ENCODE peak calls at places on chromosomes 6 and 20, in seven cellular contexts. R, Q, B, T, N, C and I are unnamed samples.

GRCh38 chr6:11434565-11435326 is 102.8 kb upstream of the TMEM170B start:
- DNase-seq in C (no peak), Q (peak), T (peak), B (no peak), R (no peak), N (peak), I (peak)

GRCh38 chr6:88908598-88909548 is 54.5 kb downstream of the RNGTT start:
- DNase-seq in Q (peak), C (no peak), N (no peak), R (no peak), B (no peak), T (no peak), I (no peak)

GRCh38 chr6:139996253-139996834 is 621.9 kb upstream of the CITED2 start:
- DNase-seq in Q (no peak), T (no peak), R (no peak), N (no peak), C (peak), B (no peak), I (no peak)

GRCh38 chr6:1386310-1386709 is 3.1 kb upstream of the FOXF2 start:
- DNase-seq in T (no peak), B (no peak), C (no peak), R (no peak), N (no peak), Q (no peak), I (no peak)

GRCh38 chr6:108359901-108360882 is 65.3 kb downstream of the AFG1L start:
- DNase-seq in T (no peak), Q (no peak), C (no peak), R (no peak), N (no peak), B (no peak), I (no peak)

GRCh38 chr6:44226368-44227137 is 3.2 kb downstream of the SLC29A1 start:
- DNase-seq in C (no peak), R (no peak), N (no peak), B (peak), T (no peak), Q (no peak), I (no peak)

GRCh38 chr6:44416103-44416502 is 28.6 kb downstream of the CDC5L start:
- DNase-seq in R (no peak), Q (no peak), N (no peak), C (no peak), B (no peak), T (no peak), I (no peak)

GRCh38 chr6:43263314-43264178 is 20.3 kb downstream of the TTBK1 start:
- DNase-seq in Q (peak), T (peak), B (peak), C (peak), R (peak), N (peak), I (no peak)

GRCh38 chr6:11609324-11610071 is 71.9 kb downstream of the TMEM170B start:
- DNase-seq in Q (peak), B (no peak), T (peak), R (peak), N (no peak), C (no peak), I (no peak)

GRCh38 chr6:135922746-135923145 is 71.2 kb downstream of the PDE7B start:
- DNase-seq in B (no peak), T (peak), C (no peak), Q (no peak), R (no peak), N (no peak), I (no peak)

GRCh38 chr6:106639812-106640211 is 10.4 kb downstream of the QRSL1 start:
- DNase-seq in B (no peak), C (no peak), R (no peak), Q (no peak), T (no peak), N (no peak), I (no peak)

GRCh38 chr6:71394001-71394432 is 105.4 kb downstream of the OGFRL1 start:
- DNase-seq in R (no peak), Q (no peak), C (no peak), T (no peak), B (no peak), N (no peak), I (peak)

GRCh38 chr6:35629876-35630378 is 58.8 kb downstream of the FKBP5 start:
- DNase-seq in C (no peak), T (no peak), R (no peak), B (no peak), N (no peak), Q (no peak), I (no peak)

GRCh38 chr6:5108536-5108935 is 23.4 kb downstream of the PPP1R3G start:
- DNase-seq in Q (no peak), N (no peak), B (no peak), T (no peak), C (no peak), R (no peak), I (no peak)

GRCh38 chr20:11112837-11113236 is 439.0 kb upstream of the JAG1 start:
- DNase-seq in T (no peak), C (no peak), R (no peak), B (no peak), Q (no peak), N (no peak), I (peak)

GRCh38 chr20:45841407-45842129 is 8.0 kb downstream of the SNX21 start:
- DNase-seq in B (no peak), Q (no peak), R (no peak), C (no peak), T (no peak), N (no peak), I (no peak)
- H3K27ac ChIP-seq in B (no peak), Q (no peak), R (no peak), C (no peak), T (peak), N (peak), I (no peak)

DNA sequence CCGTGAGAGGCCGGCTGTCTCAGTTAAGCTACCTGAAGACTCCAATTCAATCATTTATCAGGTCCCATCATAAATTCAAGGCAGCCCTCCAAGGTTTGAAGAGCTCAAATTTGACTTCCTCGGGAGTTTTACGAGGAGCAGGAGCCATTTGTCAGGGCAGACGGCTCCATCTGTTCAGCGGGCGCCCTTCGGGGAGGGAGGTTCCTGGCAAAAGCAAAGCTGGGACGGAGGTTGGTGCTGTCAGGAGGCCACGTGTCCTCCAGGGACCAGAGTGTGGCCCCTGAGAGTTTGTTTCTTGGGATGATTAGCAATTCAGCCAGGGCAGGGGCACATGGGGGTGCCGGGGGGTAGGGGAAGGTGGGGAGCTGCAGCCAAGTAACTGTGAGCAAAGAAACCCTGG is 63.4 kb upstream of the GATA5 start:
- DNase-seq in R (no peak), T (no peak), B (no peak), N (no peak), C (no peak), Q (no peak), I (no peak)
- H3K27ac ChIP-seq in R (no peak), T (no peak), B (no peak), N (no peak), C (no peak), Q (no peak), I (no peak)

GRCh38 chr20:19978511-19979210 is 38.5 kb upstream of the NAA20 start:
- DNase-seq in T (no peak), N (no peak), R (no peak), C (no peak), Q (no peak), B (no peak), I (no peak)

GRCh38 chr20:19976595-19977372 is 40.4 kb upstream of the NAA20 start:
- DNase-seq in N (peak), C (no peak), Q (peak), B (no peak), R (peak), T (peak), I (peak)

GRCh38 chr20:19975901-19976300 is 41.3 kb upstream of the NAA20 start:
- DNase-seq in Q (no peak), B (no peak), C (no peak), N (peak), T (no peak), R (no peak), I (no peak)

GRCh38 chr20:19977373-19977770 is 39.8 kb upstream of the NAA20 start:
- DNase-seq in B (no peak), Q (no peak), R (no peak), N (peak), T (no peak), C (no peak), I (no peak)

GRCh38 chr20:19981091-19981490 is 36.1 kb upstream of the NAA20 start:
- DNase-seq in N (no peak), C (no peak), B (no peak), R (no peak), T (no peak), Q (no peak), I (no peak)
- H3K27ac ChIP-seq in N (peak), C (no peak), B (peak), R (peak), T (peak), Q (no peak), I (peak)

GRCh38 chr6:118468682-118469465 is 79.2 kb upstream of the PLN start:
- DNase-seq in Q (no peak), T (no peak), N (peak), R (no peak), C (no peak), B (no peak), I (no peak)
- H3K27ac ChIP-seq in Q (no peak), T (no peak), N (no peak), R (no peak), C (no peak), B (no peak), I (no peak)

DNA sequence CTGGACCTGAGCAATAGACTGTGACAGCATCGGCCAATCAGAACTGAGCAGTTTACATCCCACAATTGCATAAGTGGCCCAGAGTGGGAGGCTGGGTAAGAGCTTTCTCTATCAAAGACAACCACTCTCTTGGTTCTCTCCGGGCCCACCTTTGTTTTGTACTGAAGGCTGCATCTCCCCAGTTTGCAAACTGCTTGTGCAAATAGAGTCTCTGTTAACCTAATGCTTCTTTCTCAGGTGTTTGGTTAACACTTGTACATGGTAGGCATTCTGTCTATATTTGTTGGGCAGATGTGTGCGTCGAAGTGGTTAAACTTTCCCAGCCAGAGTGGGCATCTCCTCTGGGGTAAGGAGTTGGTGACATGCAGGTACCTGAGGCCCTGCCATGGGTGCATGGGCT is 177.1 kb downstream of the CDH26 start:
- DNase-seq in N (no peak), R (no peak), Q (no peak), B (no peak), T (no peak), C (no peak), I (no peak)
- H3K27ac ChIP-seq in N (no peak), R (no peak), Q (no peak), B (no peak), T (no peak), C (no peak), I (no peak)

DNA sequence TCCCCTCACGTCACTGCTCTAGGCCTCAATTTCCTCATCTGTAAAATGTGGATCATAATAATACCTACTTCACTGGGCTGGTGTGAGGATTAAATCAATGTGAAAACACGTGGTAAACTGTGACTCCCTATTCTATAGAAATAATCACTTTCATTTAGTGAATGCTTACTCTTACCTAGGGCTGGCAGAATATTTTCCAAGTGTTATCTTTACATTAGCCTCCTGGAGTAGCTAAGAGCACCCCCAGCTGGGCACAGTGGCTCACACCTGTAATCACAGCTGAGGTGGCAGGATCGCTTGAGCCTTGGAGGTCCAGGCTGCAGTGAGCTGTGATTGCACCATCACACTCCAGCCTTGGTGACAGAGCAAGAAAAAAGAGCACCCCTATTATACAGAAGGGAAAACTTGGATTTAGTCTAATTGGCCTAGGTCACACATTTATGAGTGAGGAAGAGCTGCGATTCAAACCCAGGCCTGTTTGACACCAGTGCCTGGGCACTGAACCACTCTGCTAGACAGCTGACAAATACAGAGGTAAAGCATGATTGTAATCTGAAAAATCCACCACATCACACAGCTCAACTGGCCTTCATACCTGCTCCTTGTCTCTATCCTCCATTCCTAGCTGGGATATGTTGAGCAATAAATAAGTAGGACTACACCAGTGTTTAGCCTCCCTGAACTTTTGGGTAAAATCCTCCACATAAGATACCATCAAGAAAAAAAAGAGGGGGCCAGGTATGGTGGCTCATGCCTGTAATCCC is 1.4 kb upstream of the SNTA1 start:
- DNase-seq in B (no peak), T (no peak), Q (no peak), C (peak), N (no peak), R (peak), I (peak)
- H3K27ac ChIP-seq in B (peak), T (peak), Q (no peak), C (peak), N (peak), R (peak), I (no peak)

GRCh38 chr6:45801471-45802289 is 214.0 kb downstream of the CLIC5 start:
- DNase-seq in R (no peak), B (no peak), Q (no peak), N (no peak), T (no peak), C (no peak), I (no peak)

GRCh38 chr6:45806172-45806571 is 209.5 kb downstream of the CLIC5 start:
- DNase-seq in C (no peak), T (no peak), B (no peak), N (no peak), R (no peak), Q (peak), I (no peak)

GRCh38 chr6:45807610-45808009 is 208.1 kb downstream of the CLIC5 start:
- DNase-seq in C (no peak), T (no peak), N (no peak), Q (no peak), B (no peak), R (no peak), I (no peak)

GRCh38 chr6:45808041-45808440 is 207.6 kb downstream of the CLIC5 start:
- DNase-seq in N (no peak), B (no peak), R (no peak), T (no peak), C (no peak), Q (no peak), I (no peak)

GRCh38 chr6:45803071-45803470 is 212.6 kb downstream of the CLIC5 start:
- DNase-seq in N (no peak), B (no peak), T (no peak), C (no peak), R (no peak), Q (peak), I (no peak)
- H3K27ac ChIP-seq in N (no peak), B (no peak), T (no peak), C (no peak), R (no peak), Q (no peak), I (no peak)

DNA sequence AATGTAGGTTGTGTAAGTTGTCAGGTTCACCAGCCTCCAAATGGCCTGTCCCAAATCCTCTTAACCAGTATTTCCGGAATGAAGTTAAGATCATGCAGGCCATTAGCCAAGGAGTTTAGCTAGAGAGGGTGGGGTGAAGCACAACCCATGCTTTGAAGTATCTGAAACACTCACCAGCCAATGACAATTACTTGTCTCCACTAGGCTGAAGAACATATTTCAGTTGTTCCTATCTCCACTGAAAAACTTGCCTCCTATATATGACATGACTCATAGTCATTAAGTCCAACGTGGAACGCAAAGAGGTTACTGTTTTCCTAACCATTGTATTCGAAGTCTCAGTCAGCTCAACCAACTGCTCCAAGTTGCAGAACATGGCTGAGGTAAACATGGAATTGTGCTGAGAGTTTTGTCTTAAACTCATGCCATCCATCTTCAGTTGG is 37.4 kb upstream of the TNFAIP3 start:
- DNase-seq in T (no peak), C (no peak), Q (no peak), N (peak), R (no peak), B (no peak), I (peak)
- H3K27ac ChIP-seq in T (no peak), C (no peak), Q (no peak), N (no peak), R (no peak), B (no peak), I (peak)

GRCh38 chr6:158560787-158561246 is 926 bp downstream of the TMEM181 start:
- DNase-seq in N (no peak), C (no peak), B (no peak), R (no peak), T (no peak), Q (peak), I (no peak)
- H3K27ac ChIP-seq in N (peak), C (peak), B (no peak), R (no peak), T (no peak), Q (peak), I (peak)

GRCh38 chr6:148273962-148274752 is 68.5 kb upstream of the SASH1 start:
- DNase-seq in R (no peak), N (no peak), C (no peak), Q (no peak), B (no peak), T (no peak), I (peak)
- H3K27ac ChIP-seq in R (no peak), N (no peak), C (no peak), Q (no peak), B (no peak), T (no peak), I (no peak)